ENCODE peak calls at places on chromosomes 13 and 19, in four cellular contexts. H is neuronal stem cell; R is H54; V is activated T-helper 2 cell treated with anti-CD3 and anti-CD28 coated beads, Interferon-gamma antibody, Interleukin-2, Interleukin-4, amounts not matched to agents 10 μg/mL and 5 μg/mL and 100 μg/mL, durations not matched to agents 14 hours and 24 hours and 36 hours. S is an unnamed sample.
A peak's percentile ranks its signal among the peaks of the same experiment; 100 is the strongest.

GRCh38 chr19:23287620-23288019 is 37.4 kb upstream of the ZNF724 start:
- DNase-seq in V (no peak), H (no peak), R (no peak), S (no peak)

GRCh38 chr19:50392759-50393158 is 8.6 kb downstream of the POLD1 start:
- DNase-seq in H (no peak), V (no peak), R (no peak), S (no peak)

GRCh38 chr13:40221460-40222201 is 444.8 kb downstream of the FOXO1 start:
- DNase-seq in H (no peak), V (peak; percentile 17), R (no peak), S (no peak)

GRCh38 chr19:55344444-55344843 is 4.8 kb downstream of the KMT5C start:
- DNase-seq in H (no peak), V (no peak), R (no peak), S (peak; percentile 56)

GRCh38 chr13:31054632-31055031 is 107.1 kb downstream of the HSPH1 start:
- DNase-seq in V (no peak), H (no peak), R (no peak), S (no peak)

GRCh38 chr19:13154911-13155471 is 4.8 kb downstream of the IER2 start:
- DNase-seq in V (peak; percentile 68), R (peak; percentile 35), H (peak; percentile 67), S (no peak)

GRCh38 chr19:39445258-39446071 is at the start of gene SUPT5H:
- DNase-seq in R (peak; percentile 98), H (peak; percentile 94), V (peak; percentile 98), S (peak; percentile 96)

GRCh38 chr19:9566729-9567128 is 17.6 kb downstream of the ZNF121 start:
- DNase-seq in H (no peak), V (no peak), R (no peak), S (no peak)

GRCh38 chr19:53867225-53868090 is at the start of gene MYADM:
- DNase-seq in H (peak; percentile 100), V (peak; percentile 100), R (peak; percentile 100), S (peak; percentile 100)

GRCh38 chr19:44878119-44878865 is 12.8 kb upstream of the TOMM40 start:
- DNase-seq in H (no peak), V (no peak), R (no peak), S (no peak)

GRCh38 chr19:7372810-7373209 is 24.1 kb downstream of the ARHGEF18 start:
- DNase-seq in R (no peak), V (no peak), H (no peak), S (no peak)

GRCh38 chr19:17346109-17346671 is 8.8 kb downstream of the GTPBP3 start:
- DNase-seq in R (no peak), V (peak; percentile 70), H (peak; percentile 66), S (peak; percentile 72)

GRCh38 chr19:39199025-39199424 is 2.3 kb downstream of the NCCRP1 start:
- DNase-seq in R (peak; percentile 88), V (no peak), H (no peak), S (no peak)

GRCh38 chr13:99559560-99559959 is 58.3 kb downstream of the TM9SF2 start:
- DNase-seq in V (no peak), H (no peak), R (no peak), S (no peak)

GRCh38 chr19:35409191-35409590 is 38.3 kb downstream of the GPR42 start:
- DNase-seq in V (no peak), R (no peak), H (no peak), S (no peak)

GRCh38 chr19:10283786-10284540 is 2.8 kb upstream of the ICAM4 start:
- DNase-seq in H (no peak), V (no peak), R (no peak), S (no peak)

GRCh38 chr13:41156611-41157010 is 24.0 kb upstream of the KBTBD6 start:
- DNase-seq in H (no peak), R (no peak), V (no peak), S (no peak)

GRCh38 chr13:63249411-63249810 is 1833.8 kb upstream of the PCDH20 start:
- DNase-seq in R (no peak), H (no peak), V (no peak), S (no peak)

GRCh38 chr13:76620036-76620435 is 266.2 kb downstream of the KCTD12 start:
- DNase-seq in R (no peak), H (no peak), V (no peak), S (peak; percentile 2)

GRCh38 chr19:54207908-54208783 is 7.5 kb downstream of the RPS9 start:
- DNase-seq in V (no peak), H (no peak), R (no peak), S (peak; percentile 40)

GRCh38 chr13:45280751-45281634 is 60.0 kb downstream of the TPT1 start:
- DNase-seq in V (peak; percentile 11), R (peak; percentile 53), H (peak; percentile 17), S (peak; percentile 87)

GRCh38 chr19:1882089-1882785 is 3.1 kb downstream of the ABHD17A start:
- DNase-seq in H (no peak), V (peak; percentile 80), R (no peak), S (no peak)

GRCh38 chr13:85982102-85982501 is 182.9 kb upstream of the SLITRK6 start:
- DNase-seq in R (no peak), H (no peak), V (no peak), S (no peak)

GRCh38 chr13:34864650-34865049 is 77.4 kb upstream of the NBEA start:
- DNase-seq in H (no peak), V (no peak), R (no peak), S (peak; percentile 8)

GRCh38 chr13:99162543-99162942 is 38.1 kb upstream of the UBAC2 start:
- DNase-seq in H (no peak), R (no peak), V (no peak), S (no peak)

GRCh38 chr19:10543420-10544241 is at the start of gene ATG4D:
- DNase-seq in H (peak; percentile 81), R (peak; percentile 88), V (peak; percentile 72), S (peak; percentile 53)

GRCh38 chr13:113980489-113981064 is 6.7 kb upstream of the C13orf46 start:
- DNase-seq in V (no peak), H (no peak), R (no peak), S (no peak)

GRCh38 chr13:108734676-108735075 is 105.3 kb downstream of the MYO16 start:
- DNase-seq in H (no peak), R (peak; percentile 8), V (no peak), S (peak; percentile 3)

GRCh38 chr19:41868989-41869300 is 8.1 kb upstream of the CD79A start:
- DNase-seq in H (no peak), R (no peak), V (no peak), S (no peak)

GRCh38 chr13:112837371-112838037 is 131.5 kb upstream of the MCF2L start:
- DNase-seq in R (no peak), H (no peak), V (no peak), S (peak; percentile 34)

GRCh38 chr19:13044160-13044853 is 49.0 kb downstream of the NFIX start:
- DNase-seq in H (no peak), R (no peak), V (no peak), S (peak; percentile 68)

GRCh38 chr13:74026753-74027152 is 107.5 kb downstream of the KLF12 start:
- DNase-seq in R (no peak), H (no peak), V (peak; percentile 44), S (peak; percentile 34)

GRCh38 chr19:35562336-35562735 is 1.1 kb downstream of the ATP4A start:
- DNase-seq in R (no peak), V (no peak), H (no peak), S (no peak)

GRCh38 chr19:18322318-18322758 is 538 bp downstream of the LSM4 start:
- DNase-seq in R (no peak), H (no peak), V (peak; percentile 52), S (peak; percentile 59)

GRCh38 chr19:5360003-5360820 is 19.6 kb upstream of the PTPRS start:
- DNase-seq in R (no peak), H (no peak), V (no peak), S (peak; percentile 60)

GRCh38 chr13:39401091-39401647 is 201.8 kb downstream of the LHFPL6 start:
- DNase-seq in R (no peak), V (no peak), H (no peak), S (no peak)